ENCODE peak calls at places on chromosomes 16 and 17, in six cellular contexts. P, K, X, B, R and F are unnamed samples. For H3K9me3, the result is how much of the 10 kb centered on the place peaks cover.

GRCh38 chr17:73231363-73231762 is 30.3 kb downstream of the CPSF4L start:
- DNase-seq in P (no peak), B (no peak), R (no peak), K (no peak), X (no peak), F (no peak)

GRCh38 chr16:71210-71539 is 1.3 kb downstream of the RHBDF1 start:
- DNase-seq in B (no peak), R (no peak), K (no peak), X (no peak), P (no peak), F (no peak)

GRCh38 chr17:81409190-81409935 is 14.1 kb downstream of the BAHCC1 start:
- DNase-seq in R (no peak), B (no peak), P (no peak), K (no peak), X (peak), F (no peak)

GRCh38 chr16:9102379-9102778 is 10.9 kb downstream of the HAPSTR1 start:
- DNase-seq in P (no peak), B (no peak), X (no peak), K (no peak), R (no peak), F (no peak)

GRCh38 chr17:37360632-37361031 is 15.2 kb upstream of the C17orf78 start:
- DNase-seq in P (no peak), X (no peak), B (no peak), R (no peak), K (no peak), F (no peak)

GRCh38 chr16:10827691-10828341 is 9.2 kb upstream of the TVP23A start:
- DNase-seq in P (peak), X (no peak), R (peak), K (peak), B (peak), F (peak)

GRCh38 chr17:18182978-18183333 is 672 bp upstream of the ALKBH5 start:
- DNase-seq in P (peak), B (peak), R (peak), K (peak), X (no peak), F (peak)

GRCh38 chr17:72613411-72614292 is 478.8 kb downstream of the SLC39A11 start:
- DNase-seq in B (no peak), X (no peak), P (no peak), R (no peak), K (no peak), F (no peak)

GRCh38 chr17:32518856-32519768 is 32.3 kb downstream of the CDK5R1 start:
- DNase-seq in K (peak), X (peak), B (peak), P (no peak), R (peak), F (peak)

GRCh38 chr16:84820305-84820684 is 510 bp downstream of the CRISPLD2 start:
- DNase-seq in P (no peak), K (no peak), X (no peak), R (no peak), B (no peak), F (no peak)

GRCh38 chr16:85554791-85555548 is 58.2 kb upstream of the GSE1 start:
- DNase-seq in R (peak), P (peak), B (peak), X (no peak), K (peak), F (peak)

GRCh38 chr17:27327397-27327796 is 33.5 kb downstream of the WSB1 start:
- DNase-seq in X (peak), R (no peak), B (no peak), P (no peak), K (no peak), F (no peak)

GRCh38 chr16:15865742-15866141 is 8.9 kb upstream of the MYH11 start:
- DNase-seq in K (no peak), B (no peak), P (no peak), X (no peak), R (no peak), F (no peak)

GRCh38 chr16:77327717-77328116 is 107.1 kb downstream of the ADAMTS18 start:
- DNase-seq in X (no peak), R (no peak), P (no peak), B (no peak), K (no peak), F (no peak)

GRCh38 chr16:84119368-84119767 is 2.6 kb upstream of the MBTPS1 start:
- DNase-seq in B (no peak), R (no peak), X (no peak), P (no peak), K (no peak), F (no peak)

GRCh38 chr17:76772842-76773521 is 35.1 kb downstream of the MFSD11 start:
- DNase-seq in X (no peak), P (no peak), R (no peak), K (no peak), B (peak), F (no peak)

GRCh38 chr16:27400751-27401620 is 988 bp upstream of the IL21R start:
- DNase-seq in K (no peak), B (no peak), X (no peak), R (no peak), P (no peak), F (no peak)

GRCh38 chr16:50284131-50284911 is 18.0 kb downstream of the ADCY7 start:
- DNase-seq in P (peak), K (peak), R (peak), X (no peak), B (no peak), F (peak)

GRCh38 chr17:29039764-29040598 is 3.0 kb upstream of the PIPOX start:
- DNase-seq in B (no peak), R (no peak), X (no peak), P (no peak), K (no peak), F (no peak)

GRCh38 chr16:20743591-20743990 is 2.0 kb upstream of the THUMPD1 start:
- DNase-seq in X (no peak), P (no peak), K (no peak), R (no peak), B (no peak), F (no peak)

GRCh38 chr16:28473714-28474265 is 1.7 kb upstream of the NPIPB7 start:
- DNase-seq in P (no peak), X (no peak), B (peak), K (no peak), R (no peak), F (no peak)

GRCh38 chr16:69108069-69108904 is 2.8 kb downstream of the HAS3 start:
- DNase-seq in B (peak), X (peak), P (no peak), R (no peak), K (no peak), F (no peak)

GRCh38 chr17:65054602-65055001 is 1.9 kb downstream of the GNA13 start:
- DNase-seq in B (no peak), X (no peak), K (no peak), R (no peak), P (no peak), F (no peak)

GRCh38 chr17:2710804-2711607 is 558 bp downstream of the CLUH start:
- DNase-seq in R (peak), K (no peak), P (no peak), X (no peak), B (no peak), F (no peak)

GRCh38 chr16:46765050-46765449 is 16.9 kb upstream of the MYLK3 start:
- DNase-seq in B (no peak), P (no peak), X (no peak), K (no peak), R (no peak), F (no peak)

GRCh38 chr16:70523621-70524405 is at the start of gene SF3B3:
- DNase-seq in B (peak), K (no peak), R (peak), X (peak), P (peak), F (peak)

GRCh38 chr16:71249399-71249798 is 18.9 kb upstream of the HYDIN start:
- DNase-seq in R (no peak), K (no peak), P (no peak), B (no peak), X (peak), F (no peak)

GRCh38 chr16:57987441-57988177 is 12.9 kb downstream of the ZNF319 start:
- DNase-seq in R (no peak), P (no peak), X (no peak), K (no peak), B (peak), F (no peak)

GRCh38 chr17:22467720-22468119 is 775.4 kb downstream of the KCNJ18 start:
- DNase-seq in B (no peak), X (no peak), K (no peak), R (no peak), P (no peak), F (no peak)

GRCh38 chr16:30896203-30896889 is at the start of gene CTF1:
- DNase-seq in K (peak), B (peak), X (peak), R (peak), P (peak), F (peak)

GRCh38 chr17:79939755-79940154 is 95.9 kb downstream of the TBC1D16 start:
- DNase-seq in P (no peak), R (no peak), B (peak), X (no peak), K (no peak), F (no peak)

GRCh38 chr17:49949634-49950033 is 19.4 kb upstream of the DLX4 start:
- DNase-seq in R (no peak), B (no peak), K (no peak), X (no peak), P (no peak), F (no peak)

GRCh38 chr17:81517009-81517338 is 4.4 kb upstream of the ACTG1 start:
- DNase-seq in P (no peak), R (peak), K (peak), X (no peak), B (peak), F (no peak)

GRCh38 chr17:70144260-70144846 is 25.0 kb upstream of the KCNJ2 start:
- DNase-seq in P (no peak), X (no peak), K (no peak), R (no peak), B (no peak), F (no peak)

GRCh38 chr16:72300892-72301291 is 128.9 kb upstream of the PMFBP1 start:
- DNase-seq in K (no peak), X (no peak), B (no peak), P (no peak), R (no peak), F (no peak)

DNA sequence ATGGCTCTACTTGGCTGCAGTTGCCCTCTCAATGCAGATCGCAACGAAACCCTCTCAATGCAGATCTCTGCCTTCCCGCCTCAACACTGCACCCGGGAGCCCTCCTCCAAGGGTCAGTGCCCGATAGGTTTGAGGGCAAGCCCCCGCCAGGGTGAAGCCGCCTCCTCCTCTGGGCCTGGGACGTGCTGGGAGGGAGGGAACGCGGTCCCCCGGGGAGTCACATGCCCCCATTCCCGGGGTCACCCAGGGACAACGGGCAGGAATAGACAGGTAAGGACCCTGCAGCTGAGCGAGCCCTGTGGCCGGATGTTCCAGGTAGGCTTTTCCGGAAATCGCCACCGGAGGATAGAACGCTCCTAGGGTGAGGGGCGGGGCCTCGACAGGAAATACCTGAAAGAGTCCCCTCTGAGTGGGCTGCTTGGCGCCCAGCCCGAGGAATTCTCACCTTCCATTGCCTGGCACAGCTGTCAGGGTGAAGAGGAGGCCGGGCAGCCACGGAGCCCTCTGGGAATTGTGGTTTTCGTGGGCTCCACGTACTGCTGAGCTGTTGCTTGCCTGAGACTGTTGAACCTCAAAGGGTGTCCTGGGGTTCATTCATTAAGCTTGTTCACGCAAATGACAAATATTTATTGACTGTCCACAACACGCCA is 12.8 kb downstream of the ZNF174 start:
- DNase-seq in K (no peak), B (no peak), P (no peak), R (no peak), X (no peak), F (no peak)
- H3K9me3 ChIP-seq in K (half or more), B (under half), P (half or more), R (half or more), X (under half), F (under half)

GRCh38 chr16:17296412-17296811 is 174.3 kb downstream of the XYLT1 start:
- DNase-seq in K (peak), B (no peak), X (no peak), R (peak), P (no peak), F (no peak)
- H3K27ac ChIP-seq in K (no peak), B (no peak), X (no peak), R (no peak), P (peak), F (peak)

DNA sequence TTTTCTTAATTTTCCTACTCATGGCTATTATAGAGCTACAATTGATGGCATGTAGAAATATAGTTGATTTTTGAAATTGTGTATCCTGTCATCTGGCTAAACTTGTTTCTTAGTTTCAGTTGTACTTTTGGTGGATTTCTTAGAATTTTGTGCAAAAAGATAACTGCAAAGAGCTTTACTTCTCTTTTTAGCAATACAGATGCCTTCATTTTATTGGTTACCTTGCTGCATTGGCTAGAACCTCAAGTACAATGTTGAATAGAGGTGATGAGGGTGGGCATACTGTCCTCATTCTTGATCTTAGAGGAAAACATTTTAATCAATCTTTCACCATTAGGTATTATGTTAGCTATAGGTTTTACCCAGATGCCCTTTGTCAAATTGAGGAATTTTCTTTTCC is 67.9 kb downstream of the METRNL start:
- DNase-seq in P (no peak), B (no peak), K (no peak), R (no peak), X (no peak), F (no peak)
- H3K9me3 ChIP-seq in P (under half), B (under half), K (under half), R (under half), X (under half), F (under half)

DNA sequence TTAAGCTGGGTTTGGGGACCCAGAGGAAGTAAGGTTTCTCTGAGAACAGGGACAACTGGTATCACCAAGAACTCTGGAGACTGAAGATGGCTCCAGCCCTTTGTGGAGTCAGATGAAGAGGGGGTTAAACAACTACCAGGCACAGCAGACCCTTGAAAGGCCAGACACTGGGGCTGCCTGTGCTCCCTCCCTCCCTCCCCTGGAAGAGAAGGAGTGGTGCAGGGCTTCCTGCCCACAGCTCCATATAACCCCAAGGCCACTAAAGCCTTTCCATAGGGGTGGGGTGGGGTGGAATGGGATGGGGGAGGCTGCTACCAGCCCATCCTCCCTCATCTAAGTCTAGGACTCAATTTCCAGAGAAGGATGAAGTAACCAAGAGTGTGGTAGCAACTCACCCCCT is 66.7 kb downstream of the CCDC182 start:
- DNase-seq in K (no peak), B (no peak), R (no peak), P (no peak), X (no peak), F (no peak)
- H3K27ac ChIP-seq in K (no peak), B (no peak), R (no peak), P (no peak), X (no peak), F (no peak)

DNA sequence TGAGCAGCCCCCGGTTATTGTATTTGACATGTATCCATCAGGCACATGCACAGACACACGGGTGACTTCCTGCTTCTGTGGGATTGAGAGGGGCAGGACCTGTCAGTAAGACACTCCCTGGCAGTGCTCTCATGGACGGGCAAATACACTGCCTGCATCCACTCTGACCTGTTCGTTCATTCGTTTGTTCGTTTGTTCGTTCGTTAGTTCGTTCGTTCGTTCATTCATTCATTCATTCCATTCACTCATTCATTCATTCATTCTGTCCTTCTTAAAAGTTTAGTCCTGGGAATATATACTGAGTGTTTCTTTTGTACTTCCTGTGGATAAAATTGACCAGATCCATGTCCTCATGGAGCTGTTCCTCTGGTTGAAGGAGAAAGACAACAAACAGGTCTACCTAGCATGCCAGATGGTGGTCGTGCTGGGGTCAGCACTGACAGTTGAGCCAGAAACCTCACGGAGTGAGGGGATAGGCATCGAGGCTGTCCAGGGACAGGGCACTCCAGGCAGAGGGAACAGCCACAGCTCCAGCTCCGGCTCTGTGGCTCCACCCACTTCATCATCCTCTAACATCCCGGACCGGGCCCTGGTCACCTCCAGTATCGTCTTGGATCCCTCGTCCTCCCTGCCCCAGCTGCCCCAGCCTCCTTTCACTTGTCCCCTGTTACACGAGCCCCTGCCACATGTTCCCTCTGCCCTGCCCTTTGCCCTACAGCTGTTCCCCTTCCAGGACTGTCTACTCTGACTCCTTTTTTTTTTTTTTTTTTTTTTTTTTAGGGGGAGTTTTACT is 336.1 kb downstream of the CPPED1 start:
- DNase-seq in X (no peak), R (no peak), P (no peak), B (no peak), K (no peak), F (no peak)
- H3K9me3 ChIP-seq in X (under half), R (under half), P (under half), B (under half), K (under half), F (under half)

GRCh38 chr17:45430738-45431530 is 1.7 kb downstream of the ARHGAP27 start:
- DNase-seq in R (no peak), X (peak), P (no peak), K (no peak), B (peak), F (no peak)
- H3K27ac ChIP-seq in R (no peak), X (no peak), P (no peak), K (no peak), B (no peak), F (peak)

GRCh38 chr17:5100832-5101231 is 10.8 kb downstream of the ZNF232 start:
- DNase-seq in R (no peak), X (no peak), P (no peak), B (no peak), K (no peak), F (no peak)

GRCh38 chr17:5097101-5097834 is 14.4 kb downstream of the ZNF232 start:
- DNase-seq in P (peak), K (peak), B (peak), R (peak), X (peak), F (no peak)

DNA sequence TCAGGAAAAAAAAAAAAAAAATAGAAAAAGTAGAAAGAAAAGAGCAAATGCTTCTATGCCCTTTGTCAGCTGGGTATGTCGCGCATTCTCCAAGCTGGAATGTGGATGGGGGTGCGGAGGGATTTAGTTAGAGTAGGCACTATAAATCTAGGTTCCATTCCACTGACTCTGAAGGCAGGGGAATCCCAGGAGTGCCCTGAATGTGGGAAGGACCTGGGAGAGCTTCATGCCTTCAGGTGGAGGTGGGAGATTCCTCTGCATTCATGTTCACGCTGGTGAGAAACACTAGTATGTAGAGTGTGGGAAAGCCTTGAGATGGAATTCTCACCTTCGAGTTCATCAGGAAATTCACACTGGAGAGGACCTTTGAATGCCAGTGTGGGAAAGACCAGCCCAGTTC is 12.4 kb downstream of the ZNF232 start:
- DNase-seq in K (no peak), P (no peak), B (no peak), R (no peak), X (no peak), F (no peak)
- H3K9me3 ChIP-seq in K (under half), P (half or more), B (under half), R (under half), X (under half), F (under half)

GRCh38 chr17:48593840-48594411 is 347 bp upstream of the HOXB5 start:
- DNase-seq in P (peak), B (peak), K (peak), X (peak), R (peak), F (no peak)
- H3K27ac ChIP-seq in P (no peak), B (no peak), K (no peak), X (no peak), R (no peak), F (no peak)

GRCh38 chr17:66935717-66936116 is 28.8 kb upstream of the CACNG4 start:
- DNase-seq in P (no peak), R (no peak), B (no peak), X (no peak), K (no peak), F (no peak)

GRCh38 chr17:66939461-66940114 is 24.9 kb upstream of the CACNG4 start:
- DNase-seq in K (no peak), X (no peak), P (no peak), B (no peak), R (no peak), F (no peak)

GRCh38 chr17:66941773-66942452 is 22.6 kb upstream of the CACNG4 start:
- DNase-seq in B (no peak), R (no peak), P (no peak), X (no peak), K (no peak), F (no peak)

GRCh38 chr17:66941249-66941648 is 23.3 kb upstream of the CACNG4 start:
- DNase-seq in B (no peak), R (no peak), X (no peak), P (no peak), K (no peak), F (no peak)

GRCh38 chr17:66938656-66939055 is 25.9 kb upstream of the CACNG4 start:
- DNase-seq in B (no peak), X (no peak), R (no peak), P (no peak), K (no peak), F (no peak)
- H3K9me3 ChIP-seq in B (under half), X (under half), R (under half), P (under half), K (under half), F (under half)